ENCODE peak calls at places on chromosomes 6 and 20, in nine cellular contexts. O, T, F, E, K, Z, Q, P and H are unnamed samples.

GRCh38 chr20:64139200-64140081 is 24.8 kb upstream of the MYT1 start:
- DNase-seq in E (no peak), Z (peak; percentile 64), F (peak; percentile 8), P (no peak), O (no peak), K (no peak), Q (no peak), T (no peak), H (peak; percentile 59)

GRCh38 chr6:155237613-155238012 is 26.2 kb upstream of the CLDN20 start:
- DNase-seq in O (no peak), Z (no peak), Q (no peak), K (no peak), P (no peak), T (no peak), F (no peak), E (no peak), H (no peak)

GRCh38 chr6:154928325-154928922 is 66.7 kb upstream of the TIAM2 start:
- DNase-seq in T (peak; percentile 59), Q (no peak), K (peak; percentile 58), P (peak; percentile 49), F (peak; percentile 36), Z (peak; percentile 63), E (peak; percentile 50), O (peak; percentile 50), H (no peak)

GRCh38 chr6:52423971-52424381 is 3.8 kb downstream of the EFHC1 start:
- DNase-seq in K (no peak), O (no peak), E (no peak), P (no peak), T (no peak), Q (no peak), Z (no peak), F (no peak), H (no peak)

GRCh38 chr6:139336488-139336887 is 38.0 kb downstream of the CITED2 start:
- DNase-seq in F (no peak), T (peak; percentile 50), K (peak; percentile 26), P (no peak), Z (no peak), O (no peak), E (no peak), Q (peak; percentile 60), H (no peak)

GRCh38 chr6:15299430-15300131 is 53.7 kb downstream of the JARID2 start:
- DNase-seq in K (peak; percentile 63), F (peak; percentile 62), P (no peak), T (peak; percentile 31), Z (no peak), E (peak; percentile 96), Q (no peak), O (no peak), H (peak; percentile 91)

GRCh38 chr6:140744648-140745320 is 1370.3 kb upstream of the CITED2 start:
- DNase-seq in T (peak; percentile 29), Q (no peak), P (no peak), K (no peak), F (peak; percentile 0), O (no peak), Z (no peak), E (no peak), H (no peak)

GRCh38 chr6:81978230-81978629 is 225.7 kb upstream of the TENT5A start:
- DNase-seq in F (no peak), P (no peak), E (no peak), T (no peak), Z (no peak), Q (no peak), O (no peak), K (no peak), H (no peak)

GRCh38 chr6:96542702-96543101 is 20.2 kb upstream of the FHL5 start:
- DNase-seq in T (no peak), K (no peak), Q (no peak), P (no peak), F (no peak), E (no peak), Z (no peak), O (no peak), H (no peak)

GRCh38 chr6:105453968-105454367 is 51.1 kb upstream of the PREP start:
- DNase-seq in Q (no peak), Z (no peak), K (no peak), E (no peak), P (no peak), T (no peak), F (no peak), O (no peak), H (no peak)

GRCh38 chr6:35511183-35511941 is 1.3 kb downstream of the TULP1 start:
- DNase-seq in Z (no peak), P (no peak), Q (no peak), E (no peak), T (no peak), O (no peak), K (no peak), F (no peak), H (no peak)

GRCh38 chr6:46103437-46103836 is 26.4 kb upstream of the ENPP4 start:
- DNase-seq in K (no peak), O (no peak), Z (no peak), P (no peak), T (no peak), F (no peak), E (no peak), Q (no peak), H (no peak)

GRCh38 chr20:48189177-48189576 is 403.9 kb upstream of the SULF2 start:
- DNase-seq in E (peak; percentile 1), O (no peak), T (no peak), Q (no peak), K (no peak), P (peak; percentile 12), F (no peak), Z (no peak), H (no peak)

GRCh38 chr6:97085772-97086171 is 161.2 kb downstream of the KLHL32 start:
- DNase-seq in P (no peak), Z (no peak), K (no peak), O (no peak), E (no peak), Q (no peak), F (no peak), T (no peak), H (no peak)

GRCh38 chr20:20204326-20204725 is 152.0 kb downstream of the CFAP61 start:
- DNase-seq in K (no peak), P (no peak), F (no peak), T (no peak), E (no peak), O (no peak), Q (no peak), Z (no peak), H (no peak)

GRCh38 chr20:20205862-20206236 is 153.5 kb downstream of the CFAP61 start:
- DNase-seq in O (no peak), F (no peak), Q (no peak), Z (no peak), T (no peak), P (no peak), K (no peak), E (no peak), H (no peak)

GRCh38 chr20:20202793-20203192 is 150.5 kb downstream of the CFAP61 start:
- DNase-seq in Q (no peak), T (no peak), E (no peak), O (no peak), F (no peak), K (no peak), Z (no peak), P (no peak), H (no peak)

GRCh38 chr20:20205141-20205861 is 153.0 kb downstream of the CFAP61 start:
- DNase-seq in K (no peak), Q (no peak), P (no peak), E (no peak), Z (no peak), O (no peak), F (no peak), T (no peak), H (no peak)

GRCh38 chr20:20203784-20204183 is 151.5 kb downstream of the CFAP61 start:
- DNase-seq in K (no peak), O (no peak), Z (no peak), Q (no peak), T (no peak), F (no peak), P (no peak), E (no peak), H (no peak)
- TF ChIP-seq POLR2AphosphoS5 in K (no peak), O (no peak), Z (no peak), Q (no peak), T (no peak), F (no peak), P (no peak), E (no peak), H (no peak)

DNA sequence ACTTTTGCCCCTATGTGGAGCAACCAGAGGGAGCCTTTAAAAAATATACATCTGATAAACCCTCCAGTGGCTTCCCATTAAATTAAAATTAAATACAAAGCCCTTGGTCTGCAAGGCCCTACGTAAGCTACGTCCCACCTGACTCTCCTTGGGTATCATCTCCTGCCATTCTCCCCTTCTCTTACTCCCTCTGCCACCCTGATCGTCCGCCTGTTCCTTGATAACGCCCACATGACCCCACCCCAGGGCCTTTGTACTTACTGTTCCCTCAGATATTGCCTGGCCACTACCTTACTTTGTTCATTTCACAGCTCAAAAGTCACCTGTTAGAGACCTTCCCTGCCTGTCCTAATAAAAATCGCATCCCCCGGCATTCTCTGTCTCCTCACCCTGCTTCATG is 5.4 kb upstream of the NFATC2 start:
- DNase-seq in Q (no peak), F (no peak), P (no peak), T (no peak), K (no peak), E (no peak), O (no peak), Z (no peak), H (no peak)
- TF ChIP-seq POLR2AphosphoS5 in Q (no peak), F (no peak), P (no peak), T (no peak), K (no peak), E (no peak), O (no peak), Z (no peak), H (no peak)

DNA sequence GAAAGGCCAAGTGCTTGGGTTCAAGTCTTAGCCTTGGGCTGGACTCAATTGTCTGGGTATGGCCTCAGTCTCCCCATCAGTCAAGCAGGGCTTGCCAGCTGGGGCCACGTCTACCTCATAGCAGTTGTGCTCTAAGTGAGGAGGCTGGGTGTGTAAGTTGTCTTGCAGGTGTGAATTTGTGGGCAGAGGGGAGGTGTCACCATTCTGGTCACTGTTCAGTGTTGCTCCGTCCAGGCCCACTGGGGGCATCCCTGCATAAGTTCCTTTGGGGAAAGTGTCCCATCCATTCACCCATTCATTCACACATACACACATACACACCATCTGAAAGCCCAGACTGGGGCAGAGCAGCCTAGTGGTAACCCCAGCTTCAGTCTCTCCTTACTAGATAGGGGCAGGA is 36.3 kb downstream of the TFEB start:
- DNase-seq in T (no peak), O (no peak), P (no peak), F (no peak), Q (no peak), Z (no peak), E (no peak), K (no peak), H (no peak)
- TF ChIP-seq POLR2AphosphoS5 in T (no peak), O (no peak), P (no peak), F (no peak), Q (no peak), Z (no peak), E (no peak), K (no peak), H (peak; percentile 32)

GRCh38 chr6:166999145-166999844 is at the start of gene CEP43:
- DNase-seq in F (peak; percentile 88), Q (peak; percentile 85), O (peak; percentile 30), K (peak; percentile 95), T (peak; percentile 94), E (peak; percentile 88), P (peak; percentile 88), Z (peak; percentile 93), H (peak; percentile 99)
- TF ChIP-seq POLR2AphosphoS5 in F (no peak), Q (peak; percentile 52), O (peak; percentile 90), K (peak; percentile 40), T (peak; percentile 52), E (peak; percentile 67), P (peak; percentile 77), Z (no peak), H (peak; percentile 86)